ENCODE peak calls at places on chromosome 2, in six cellular contexts. T, B, R, C, G and E are unnamed samples.

GRCh38 chr2:84807063-84807485 is 73.8 kb downstream of the TRABD2A start:
- DNase-seq in T (peak; percentile 99), B (no peak), R (no peak), C (peak; percentile 69), G (peak; percentile 81), E (no peak)

GRCh38 chr2:240503375-240503774 is 54.4 kb downstream of the ANKMY1 start:
- DNase-seq in T (no peak), B (no peak), R (no peak), C (no peak), G (no peak), E (no peak)

GRCh38 chr2:201984800-201985525 is 48.7 kb upstream of the FZD7 start:
- DNase-seq in T (no peak), B (no peak), R (no peak), C (no peak), G (no peak), E (no peak)

GRCh38 chr2:233003658-233004555 is 9.1 kb downstream of the NGEF start:
- DNase-seq in T (no peak), B (no peak), R (no peak), C (no peak), G (no peak), E (no peak)

GRCh38 chr2:47058061-47058931 is 96.8 kb downstream of the STPG4 start:
- DNase-seq in T (peak; percentile 86), B (no peak), R (no peak), C (no peak), G (no peak), E (no peak)

GRCh38 chr2:15092691-15093090 is 460.2 kb downstream of the LRATD1 start:
- DNase-seq in T (peak; percentile 54), B (no peak), R (no peak), C (no peak), G (no peak), E (no peak)

GRCh38 chr2:68127358-68128242 is 30.1 kb upstream of the PNO1 start:
- DNase-seq in T (no peak), B (no peak), R (no peak), C (no peak), G (no peak), E (no peak)

GRCh38 chr2:223230352-223230751 is 178.4 kb downstream of the KCNE4 start:
- DNase-seq in T (no peak), B (no peak), R (no peak), C (no peak), G (no peak), E (no peak)

GRCh38 chr2:24638568-24638967 is 147.5 kb downstream of the NCOA1 start:
- DNase-seq in T (peak; percentile 19), B (no peak), R (no peak), C (no peak), G (no peak), E (no peak)

GRCh38 chr2:9179572-9180201 is 26.9 kb upstream of the ASAP2 start:
- DNase-seq in T (peak; percentile 91), B (no peak), R (no peak), C (peak; percentile 75), G (no peak), E (no peak)

GRCh38 chr2:23564618-23564967 is 179.6 kb downstream of the KLHL29 start:
- DNase-seq in T (no peak), B (no peak), R (no peak), C (no peak), G (peak; percentile 41), E (no peak)

GRCh38 chr2:47226124-47227040 is 71.3 kb upstream of the STPG4 start:
- DNase-seq in T (no peak), B (no peak), R (no peak), C (no peak), G (no peak), E (no peak)

GRCh38 chr2:36485521-36485920 is 112.4 kb downstream of the FEZ2 start:
- DNase-seq in T (peak; percentile 95), B (no peak), R (no peak), C (peak; percentile 86), G (no peak), E (no peak)

GRCh38 chr2:218679119-218679518 is 7.2 kb downstream of the STK36 start:
- DNase-seq in T (no peak), B (no peak), R (no peak), C (no peak), G (no peak), E (no peak)

GRCh38 chr2:240229603-240230423 is 89.4 kb upstream of the OTOS start:
- DNase-seq in T (peak; percentile 49), B (no peak), R (no peak), C (peak; percentile 51), G (no peak), E (no peak)

GRCh38 chr2:41222593-41222992 is 770.7 kb upstream of the SLC8A1 start:
- DNase-seq in T (no peak), B (no peak), R (no peak), C (no peak), G (no peak), E (no peak)

GRCh38 chr2:140835079-140835478 is 1295.7 kb downstream of the LRP1B start:
- DNase-seq in T (no peak), B (no peak), R (no peak), C (no peak), G (no peak), E (no peak)

GRCh38 chr2:195520671-195521155 is 136.3 kb upstream of the SLC39A10 start:
- DNase-seq in T (peak; percentile 97), B (no peak), R (no peak), C (peak; percentile 81), G (no peak), E (no peak)

GRCh38 chr2:188607501-188607900 is 315.8 kb downstream of the GULP1 start:
- DNase-seq in T (peak; percentile 53), B (no peak), R (no peak), C (peak; percentile 24), G (no peak), E (no peak)

GRCh38 chr2:133680399-133681044 is 112.3 kb upstream of the NCKAP5 start:
- DNase-seq in T (no peak), B (no peak), R (no peak), C (no peak), G (no peak), E (no peak)

GRCh38 chr2:62410926-62411456 is 95.0 kb downstream of the TMEM17 start:
- DNase-seq in T (no peak), B (no peak), R (no peak), C (no peak), G (no peak), E (no peak)

GRCh38 chr2:109005686-109006204 is 16.7 kb upstream of the EDAR start:
- DNase-seq in T (no peak), B (no peak), R (no peak), C (no peak), G (no peak), E (no peak)

GRCh38 chr2:155377178-155377780 is 678.8 kb downstream of the KCNJ3 start:
- DNase-seq in T (peak; percentile 41), B (peak; percentile 8), R (no peak), C (peak; percentile 15), G (no peak), E (no peak)

GRCh38 chr2:175600024-175600831 is 401.8 kb downstream of the LNPK start:
- DNase-seq in T (peak; percentile 45), B (no peak), R (no peak), C (peak; percentile 75), G (no peak), E (no peak)

GRCh38 chr2:119520696-119521436 is 3.4 kb downstream of the SCTR start:
- DNase-seq in T (no peak), B (no peak), R (no peak), C (no peak), G (no peak), E (no peak)

GRCh38 chr2:64063924-64064331 is 44.7 kb upstream of the VPS54 start:
- DNase-seq in T (peak; percentile 92), B (no peak), R (no peak), C (no peak), G (no peak), E (no peak)

GRCh38 chr2:10977636-10978035 is 65.9 kb downstream of the KCNF1 start:
- DNase-seq in T (peak; percentile 7), B (no peak), R (no peak), C (no peak), G (no peak), E (no peak)